ENCODE peak calls at places on chromosomes 6 and 20, in ten cellular contexts. One of them, this sample, is unnamed.

GRCh38 chr6:45184040-45184439 is 144.1 kb upstream of the RUNX2 start:
- DNase-seq in osteoblast: no peak
- DNase-seq in CD8-positive, alpha-beta T cell: no peak
- DNase-seq in hepatocyte: no peak
- DNase-seq in right atrium auricular region: no peak
- DNase-seq in effector memory CD4-positive, alpha-beta T cell: no peak
- DNase-seq in IMR-90: no peak
- DNase-seq in heart right ventricle: no peak
- DNase-seq in SJSA1: no peak
- DNase-seq in AG04450: no peak
- DNase-seq in this sample: no peak

GRCh38 chr20:32909451-32909850 is 50.7 kb downstream of the EFCAB8 start:
- DNase-seq in osteoblast: peak
- DNase-seq in CD8-positive, alpha-beta T cell: no peak
- DNase-seq in hepatocyte: no peak
- DNase-seq in right atrium auricular region: no peak
- DNase-seq in effector memory CD4-positive, alpha-beta T cell: no peak
- DNase-seq in IMR-90: no peak
- DNase-seq in heart right ventricle: no peak
- DNase-seq in SJSA1: no peak
- DNase-seq in AG04450: no peak
- DNase-seq in this sample: no peak

GRCh38 chr6:71349395-71349794 is 60.8 kb downstream of the OGFRL1 start:
- DNase-seq in osteoblast: no peak
- DNase-seq in CD8-positive, alpha-beta T cell: no peak
- DNase-seq in hepatocyte: peak
- DNase-seq in right atrium auricular region: no peak
- DNase-seq in effector memory CD4-positive, alpha-beta T cell: no peak
- DNase-seq in IMR-90: peak
- DNase-seq in heart right ventricle: no peak
- DNase-seq in SJSA1: no peak
- DNase-seq in AG04450: no peak
- DNase-seq in this sample: no peak

GRCh38 chr6:105051941-105052471 is 95.1 kb downstream of the LIN28B start:
- DNase-seq in osteoblast: no peak
- DNase-seq in CD8-positive, alpha-beta T cell: no peak
- DNase-seq in hepatocyte: no peak
- DNase-seq in right atrium auricular region: no peak
- DNase-seq in effector memory CD4-positive, alpha-beta T cell: no peak
- DNase-seq in IMR-90: peak
- DNase-seq in heart right ventricle: no peak
- DNase-seq in SJSA1: no peak
- DNase-seq in AG04450: no peak
- DNase-seq in this sample: no peak

GRCh38 chr6:33697845-33698244 is 13.7 kb downstream of the UQCC2 start:
- DNase-seq in osteoblast: no peak
- DNase-seq in CD8-positive, alpha-beta T cell: no peak
- DNase-seq in hepatocyte: no peak
- DNase-seq in right atrium auricular region: no peak
- DNase-seq in effector memory CD4-positive, alpha-beta T cell: no peak
- DNase-seq in IMR-90: no peak
- DNase-seq in heart right ventricle: no peak
- DNase-seq in SJSA1: no peak
- DNase-seq in AG04450: no peak
- DNase-seq in this sample: no peak

GRCh38 chr20:8330316-8330784 is 198.3 kb downstream of the PLCB1 start:
- DNase-seq in osteoblast: no peak
- DNase-seq in CD8-positive, alpha-beta T cell: no peak
- DNase-seq in hepatocyte: no peak
- DNase-seq in right atrium auricular region: no peak
- DNase-seq in effector memory CD4-positive, alpha-beta T cell: no peak
- DNase-seq in IMR-90: no peak
- DNase-seq in heart right ventricle: no peak
- DNase-seq in SJSA1: no peak
- DNase-seq in AG04450: no peak
- DNase-seq in this sample: no peak

GRCh38 chr20:436476-436875 is 25.9 kb downstream of the TBC1D20 start:
- DNase-seq in osteoblast: peak
- DNase-seq in CD8-positive, alpha-beta T cell: no peak
- DNase-seq in hepatocyte: no peak
- DNase-seq in right atrium auricular region: no peak
- DNase-seq in effector memory CD4-positive, alpha-beta T cell: no peak
- DNase-seq in IMR-90: no peak
- DNase-seq in heart right ventricle: no peak
- DNase-seq in SJSA1: no peak
- DNase-seq in AG04450: no peak
- DNase-seq in this sample: no peak

GRCh38 chr6:167828325-167828956 is 1.7 kb downstream of the AFDN start:
- DNase-seq in osteoblast: no peak
- DNase-seq in CD8-positive, alpha-beta T cell: no peak
- DNase-seq in hepatocyte: no peak
- DNase-seq in right atrium auricular region: no peak
- DNase-seq in effector memory CD4-positive, alpha-beta T cell: no peak
- DNase-seq in IMR-90: no peak
- DNase-seq in heart right ventricle: no peak
- DNase-seq in SJSA1: no peak
- DNase-seq in AG04450: no peak
- DNase-seq in this sample: no peak

GRCh38 chr6:133778414-133778813 is 110.5 kb upstream of the TCF21 start:
- DNase-seq in osteoblast: no peak
- DNase-seq in CD8-positive, alpha-beta T cell: no peak
- DNase-seq in hepatocyte: peak
- DNase-seq in right atrium auricular region: no peak
- DNase-seq in effector memory CD4-positive, alpha-beta T cell: no peak
- DNase-seq in IMR-90: peak
- DNase-seq in heart right ventricle: no peak
- DNase-seq in SJSA1: no peak
- DNase-seq in AG04450: peak
- DNase-seq in this sample: no peak
- H3K27ac ChIP-seq in osteoblast: peak
- H3K27ac ChIP-seq in CD8-positive, alpha-beta T cell: no peak
- H3K27ac ChIP-seq in hepatocyte: no peak
- H3K27ac ChIP-seq in right atrium auricular region: no peak
- H3K27ac ChIP-seq in effector memory CD4-positive, alpha-beta T cell: no peak
- H3K27ac ChIP-seq in IMR-90: no peak
- H3K27ac ChIP-seq in heart right ventricle: peak
- H3K27ac ChIP-seq in SJSA1: no peak
- H3K27ac ChIP-seq in AG04450: no peak
- H3K27ac ChIP-seq in this sample: no peak

GRCh38 chr6:3372912-3373554 is 83.8 kb downstream of the SLC22A23 start:
- DNase-seq in osteoblast: no peak
- DNase-seq in CD8-positive, alpha-beta T cell: no peak
- DNase-seq in hepatocyte: peak
- DNase-seq in right atrium auricular region: no peak
- DNase-seq in effector memory CD4-positive, alpha-beta T cell: no peak
- DNase-seq in IMR-90: no peak
- DNase-seq in heart right ventricle: no peak
- DNase-seq in SJSA1: no peak
- DNase-seq in AG04450: no peak
- DNase-seq in this sample: no peak

GRCh38 chr6:3376888-3377535 is 79.8 kb downstream of the SLC22A23 start:
- DNase-seq in osteoblast: no peak
- DNase-seq in CD8-positive, alpha-beta T cell: no peak
- DNase-seq in hepatocyte: no peak
- DNase-seq in right atrium auricular region: no peak
- DNase-seq in effector memory CD4-positive, alpha-beta T cell: no peak
- DNase-seq in IMR-90: no peak
- DNase-seq in heart right ventricle: no peak
- DNase-seq in SJSA1: no peak
- DNase-seq in AG04450: no peak
- DNase-seq in this sample: no peak

GRCh38 chr6:3377536-3378397 is 79.1 kb downstream of the SLC22A23 start:
- DNase-seq in osteoblast: no peak
- DNase-seq in CD8-positive, alpha-beta T cell: no peak
- DNase-seq in hepatocyte: no peak
- DNase-seq in right atrium auricular region: no peak
- DNase-seq in effector memory CD4-positive, alpha-beta T cell: no peak
- DNase-seq in IMR-90: peak
- DNase-seq in heart right ventricle: no peak
- DNase-seq in SJSA1: no peak
- DNase-seq in AG04450: no peak
- DNase-seq in this sample: no peak

GRCh38 chr6:3373597-3374203 is 83.2 kb downstream of the SLC22A23 start:
- DNase-seq in osteoblast: no peak
- DNase-seq in CD8-positive, alpha-beta T cell: no peak
- DNase-seq in hepatocyte: no peak
- DNase-seq in right atrium auricular region: no peak
- DNase-seq in effector memory CD4-positive, alpha-beta T cell: no peak
- DNase-seq in IMR-90: no peak
- DNase-seq in heart right ventricle: no peak
- DNase-seq in SJSA1: no peak
- DNase-seq in AG04450: no peak
- DNase-seq in this sample: no peak

DNA sequence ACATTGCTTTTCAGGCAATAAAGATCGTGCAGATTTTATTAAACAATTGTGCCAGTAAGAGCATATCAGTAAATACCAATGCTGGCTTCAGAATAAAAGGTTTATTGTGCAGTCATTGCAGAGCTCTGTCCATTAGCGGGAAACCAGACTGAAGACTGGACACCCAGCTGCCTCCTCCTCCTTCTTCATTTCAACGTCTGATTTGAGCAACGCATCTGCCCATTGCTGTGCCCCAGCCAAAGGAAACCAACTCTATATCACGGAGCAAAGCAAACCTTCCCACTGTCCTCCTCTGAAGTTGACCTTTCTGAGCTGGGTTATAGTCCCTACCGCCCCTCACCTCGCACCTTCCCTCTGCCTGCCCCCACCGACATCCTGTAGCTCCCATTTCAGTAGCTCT is 80.8 kb downstream of the SLC22A23 start:
- DNase-seq in osteoblast: no peak
- DNase-seq in CD8-positive, alpha-beta T cell: no peak
- DNase-seq in hepatocyte: no peak
- DNase-seq in right atrium auricular region: no peak
- DNase-seq in effector memory CD4-positive, alpha-beta T cell: no peak
- DNase-seq in IMR-90: no peak
- DNase-seq in heart right ventricle: no peak
- DNase-seq in SJSA1: no peak
- DNase-seq in AG04450: no peak
- DNase-seq in this sample: no peak
- H3K27ac ChIP-seq in osteoblast: no peak
- H3K27ac ChIP-seq in CD8-positive, alpha-beta T cell: no peak
- H3K27ac ChIP-seq in hepatocyte: no peak
- H3K27ac ChIP-seq in right atrium auricular region: no peak
- H3K27ac ChIP-seq in effector memory CD4-positive, alpha-beta T cell: no peak
- H3K27ac ChIP-seq in IMR-90: no peak
- H3K27ac ChIP-seq in heart right ventricle: no peak
- H3K27ac ChIP-seq in SJSA1: no peak
- H3K27ac ChIP-seq in AG04450: no peak
- H3K27ac ChIP-seq in this sample: no peak

DNA sequence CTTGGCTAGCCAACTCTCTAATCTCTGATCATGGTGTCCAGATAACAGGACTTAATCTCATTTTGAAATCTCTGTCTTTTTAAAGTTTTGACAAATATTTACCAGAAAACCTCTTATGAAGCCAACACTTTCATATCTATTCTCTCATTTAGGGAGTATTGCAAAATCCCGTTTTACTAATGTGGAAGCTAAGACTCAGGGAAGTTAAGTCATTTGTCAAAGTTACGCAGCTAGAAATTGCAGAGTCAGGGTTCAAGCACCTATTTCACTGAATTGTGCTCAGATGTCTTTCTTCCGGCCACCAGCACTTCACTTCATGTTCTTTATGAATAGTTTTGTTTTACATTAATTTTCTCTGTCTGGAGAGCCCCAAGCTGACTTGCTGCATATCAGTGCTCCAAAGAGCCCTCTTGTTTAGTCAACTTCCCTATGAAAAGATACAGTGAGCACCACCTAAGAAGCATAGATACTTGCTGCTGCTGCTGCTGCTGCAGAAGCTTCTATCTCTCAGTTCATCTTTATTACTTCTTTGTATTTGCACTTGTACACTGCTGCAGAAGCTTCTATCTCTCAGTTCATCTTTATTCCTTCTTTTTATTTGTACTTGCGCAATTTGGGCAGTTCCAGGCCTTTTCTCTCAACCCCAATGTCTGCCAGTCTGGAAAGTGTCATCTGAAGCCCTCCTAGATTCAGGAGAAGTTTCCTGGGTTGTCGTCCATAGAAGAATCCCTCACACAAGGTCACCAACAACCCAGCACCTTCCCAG is 329.7 kb downstream of the MAFB start:
- DNase-seq in osteoblast: no peak
- DNase-seq in CD8-positive, alpha-beta T cell: no peak
- DNase-seq in hepatocyte: no peak
- DNase-seq in right atrium auricular region: no peak
- DNase-seq in effector memory CD4-positive, alpha-beta T cell: no peak
- DNase-seq in IMR-90: no peak
- DNase-seq in heart right ventricle: no peak
- DNase-seq in SJSA1: no peak
- DNase-seq in AG04450: no peak
- DNase-seq in this sample: no peak
- H3K27ac ChIP-seq in osteoblast: no peak
- H3K27ac ChIP-seq in CD8-positive, alpha-beta T cell: no peak
- H3K27ac ChIP-seq in hepatocyte: no peak
- H3K27ac ChIP-seq in right atrium auricular region: no peak
- H3K27ac ChIP-seq in effector memory CD4-positive, alpha-beta T cell: no peak
- H3K27ac ChIP-seq in IMR-90: no peak
- H3K27ac ChIP-seq in heart right ventricle: no peak
- H3K27ac ChIP-seq in SJSA1: no peak
- H3K27ac ChIP-seq in AG04450: no peak
- H3K27ac ChIP-seq in this sample: no peak

GRCh38 chr6:12334524-12335130 is 44.5 kb downstream of the EDN1 start:
- DNase-seq in osteoblast: no peak
- DNase-seq in CD8-positive, alpha-beta T cell: no peak
- DNase-seq in hepatocyte: no peak
- DNase-seq in right atrium auricular region: no peak
- DNase-seq in effector memory CD4-positive, alpha-beta T cell: no peak
- DNase-seq in IMR-90: no peak
- DNase-seq in heart right ventricle: no peak
- DNase-seq in SJSA1: peak
- DNase-seq in AG04450: no peak
- DNase-seq in this sample: no peak

GRCh38 chr6:12328701-12329100 is 38.5 kb downstream of the EDN1 start:
- DNase-seq in osteoblast: no peak
- DNase-seq in CD8-positive, alpha-beta T cell: no peak
- DNase-seq in hepatocyte: no peak
- DNase-seq in right atrium auricular region: no peak
- DNase-seq in effector memory CD4-positive, alpha-beta T cell: no peak
- DNase-seq in IMR-90: no peak
- DNase-seq in heart right ventricle: no peak
- DNase-seq in SJSA1: no peak
- DNase-seq in AG04450: no peak
- DNase-seq in this sample: no peak

GRCh38 chr6:12331474-12331873 is 41.3 kb downstream of the EDN1 start:
- DNase-seq in osteoblast: no peak
- DNase-seq in CD8-positive, alpha-beta T cell: no peak
- DNase-seq in hepatocyte: no peak
- DNase-seq in right atrium auricular region: no peak
- DNase-seq in effector memory CD4-positive, alpha-beta T cell: no peak
- DNase-seq in IMR-90: no peak
- DNase-seq in heart right ventricle: no peak
- DNase-seq in SJSA1: no peak
- DNase-seq in AG04450: no peak
- DNase-seq in this sample: no peak

GRCh38 chr6:12335131-12335527 is 45.0 kb downstream of the EDN1 start:
- DNase-seq in osteoblast: no peak
- DNase-seq in CD8-positive, alpha-beta T cell: no peak
- DNase-seq in hepatocyte: no peak
- DNase-seq in right atrium auricular region: no peak
- DNase-seq in effector memory CD4-positive, alpha-beta T cell: no peak
- DNase-seq in IMR-90: no peak
- DNase-seq in heart right ventricle: no peak
- DNase-seq in SJSA1: no peak
- DNase-seq in AG04450: no peak
- DNase-seq in this sample: no peak

GRCh38 chr6:12331951-12332749 is 42.0 kb downstream of the EDN1 start:
- DNase-seq in osteoblast: no peak
- DNase-seq in CD8-positive, alpha-beta T cell: no peak
- DNase-seq in hepatocyte: peak
- DNase-seq in right atrium auricular region: no peak
- DNase-seq in effector memory CD4-positive, alpha-beta T cell: no peak
- DNase-seq in IMR-90: peak
- DNase-seq in heart right ventricle: no peak
- DNase-seq in SJSA1: peak
- DNase-seq in AG04450: no peak
- DNase-seq in this sample: no peak
- H3K27ac ChIP-seq in osteoblast: no peak
- H3K27ac ChIP-seq in CD8-positive, alpha-beta T cell: no peak
- H3K27ac ChIP-seq in hepatocyte: peak
- H3K27ac ChIP-seq in right atrium auricular region: no peak
- H3K27ac ChIP-seq in effector memory CD4-positive, alpha-beta T cell: no peak
- H3K27ac ChIP-seq in IMR-90: no peak
- H3K27ac ChIP-seq in heart right ventricle: no peak
- H3K27ac ChIP-seq in SJSA1: peak
- H3K27ac ChIP-seq in AG04450: no peak
- H3K27ac ChIP-seq in this sample: peak